ENCODE peak calls at places on chromosomes 12 and 14, in six cellular contexts. X, L, J, O, E and H are unnamed samples.

GRCh38 chr14:104333903-104334811 is 195.8 kb downstream of the KIF26A start:
- DNase-seq in X (peak; percentile 43), L (no peak), J (no peak), O (no peak), E (no peak), H (peak; percentile 12)

GRCh38 chr12:45726594-45727300 is 2.8 kb upstream of the ARID2 start:
- DNase-seq in X (peak; percentile 65), L (no peak), J (peak; percentile 62), O (peak; percentile 68), E (no peak), H (peak; percentile 74)

GRCh38 chr14:51548187-51548586 is 103.5 kb upstream of the FRMD6 start:
- DNase-seq in X (no peak), L (no peak), J (no peak), O (no peak), E (no peak), H (no peak)

GRCh38 chr12:10740182-10740581 is 17.1 kb upstream of the YBX3 start:
- DNase-seq in X (no peak), L (no peak), J (no peak), O (no peak), E (no peak), H (no peak)

GRCh38 chr12:88334271-88334670 is 192.2 kb downstream of the TMTC3 start:
- DNase-seq in X (no peak), L (no peak), J (no peak), O (peak; percentile 32), E (no peak), H (no peak)

GRCh38 chr12:124700810-124701594 is 133.6 kb upstream of the NCOR2 start:
- DNase-seq in X (no peak), L (no peak), J (no peak), O (peak; percentile 49), E (no peak), H (peak; percentile 74)

GRCh38 chr12:119008691-119009221 is 27.4 kb downstream of the SRRM4 start:
- DNase-seq in X (no peak), L (no peak), J (no peak), O (no peak), E (no peak), H (no peak)

GRCh38 chr12:63206908-63207307 is 55.9 kb upstream of the AVPR1A start:
- DNase-seq in X (no peak), L (no peak), J (no peak), O (no peak), E (no peak), H (no peak)

GRCh38 chr14:67335781-67336180 is 23.8 kb downstream of the ATP6V1D start:
- DNase-seq in X (no peak), L (no peak), J (no peak), O (no peak), E (peak; percentile 36), H (no peak)

GRCh38 chr12:15979096-15980091 is 68.3 kb downstream of the DERA start:
- DNase-seq in X (no peak), L (no peak), J (peak; percentile 43), O (no peak), E (no peak), H (no peak)

GRCh38 chr14:94600148-94600545 is 12.0 kb upstream of the SERPINA3 start:
- DNase-seq in X (no peak), L (no peak), J (no peak), O (no peak), E (no peak), H (no peak)

GRCh38 chr12:40499856-40500255 is 192.4 kb upstream of the CNTN1 start:
- DNase-seq in X (no peak), L (no peak), J (no peak), O (no peak), E (no peak), H (no peak)

GRCh38 chr12:123057505-123058265 is 77.2 kb downstream of the ARL6IP4 start:
- DNase-seq in X (no peak), L (no peak), J (no peak), O (no peak), E (no peak), H (no peak)

GRCh38 chr14:92203116-92203515 is 81.3 kb downstream of the CPSF2 start:
- DNase-seq in X (no peak), L (no peak), J (no peak), O (no peak), E (no peak), H (no peak)

GRCh38 chr14:68147331-68147730 is 327.8 kb downstream of the RAD51B start:
- DNase-seq in X (no peak), L (no peak), J (no peak), O (no peak), E (no peak), H (no peak)

GRCh38 chr12:460301-461230 is 827 bp downstream of the B4GALNT3 start:
- DNase-seq in X (no peak), L (no peak), J (peak; percentile 39), O (peak; percentile 36), E (no peak), H (peak; percentile 43)

GRCh38 chr12:56321027-56321426 is 5.2 kb upstream of the CNPY2 start:
- DNase-seq in X (no peak), L (no peak), J (no peak), O (no peak), E (no peak), H (no peak)

GRCh38 chr12:47881826-47882427 is 22.9 kb downstream of the VDR start:
- DNase-seq in X (no peak), L (no peak), J (no peak), O (no peak), E (no peak), H (no peak)

GRCh38 chr14:24481622-24482324 is 26.3 kb downstream of the CMA1 start:
- DNase-seq in X (no peak), L (no peak), J (peak; percentile 56), O (no peak), E (peak; percentile 44), H (peak; percentile 51)

GRCh38 chr14:72962829-72963312 is 36.6 kb downstream of the DCAF4 start:
- DNase-seq in X (no peak), L (no peak), J (peak; percentile 12), O (no peak), E (peak; percentile 92), H (no peak)

GRCh38 chr12:26847431-26847830 is 14.4 kb upstream of the ITPR2 start:
- DNase-seq in X (no peak), L (no peak), J (no peak), O (no peak), E (no peak), H (no peak)

GRCh38 chr14:89695846-89696245 is 258.7 kb downstream of the EFCAB11 start:
- DNase-seq in X (no peak), L (no peak), J (no peak), O (no peak), E (no peak), H (no peak)

GRCh38 chr12:92259852-92260251 is 114.2 kb upstream of the BTG1 start:
- DNase-seq in X (no peak), L (no peak), J (no peak), O (no peak), E (no peak), H (no peak)

GRCh38 chr12:67025543-67026114 is 243.5 kb upstream of the CAND1 start:
- DNase-seq in X (no peak), L (no peak), J (peak; percentile 35), O (peak; percentile 18), E (no peak), H (peak; percentile 39)

GRCh38 chr12:2959194-2959507 is at the start of gene TEAD4:
- DNase-seq in X (no peak), L (no peak), J (peak; percentile 71), O (peak; percentile 40), E (peak; percentile 39), H (peak; percentile 44)

GRCh38 chr14:53306267-53306721 is 153.2 kb upstream of the DDHD1 start:
- DNase-seq in X (no peak), L (no peak), J (peak; percentile 22), O (peak; percentile 68), E (peak; percentile 28), H (peak; percentile 74)

GRCh38 chr12:52907092-52907810 is 2.4 kb upstream of the KRT8 start:
- DNase-seq in X (peak; percentile 95), L (no peak), J (peak; percentile 92), O (peak; percentile 36), E (no peak), H (peak; percentile 66)

GRCh38 chr12:84912191-84913142 is at the start of gene SLC6A15:
- DNase-seq in X (peak; percentile 51), L (peak; percentile 1), J (no peak), O (peak; percentile 43), E (no peak), H (peak; percentile 85)
- H3K4me3 ChIP-seq in X (peak within 1 kb of the TSS; percentile 43), L (peak within 1 kb of the TSS; percentile 56), J (no peak within 1 kb of the TSS), O (peak within 1 kb of the TSS; percentile 33), E (no peak within 1 kb of the TSS), H (peak within 1 kb of the TSS; percentile 63)

DNA sequence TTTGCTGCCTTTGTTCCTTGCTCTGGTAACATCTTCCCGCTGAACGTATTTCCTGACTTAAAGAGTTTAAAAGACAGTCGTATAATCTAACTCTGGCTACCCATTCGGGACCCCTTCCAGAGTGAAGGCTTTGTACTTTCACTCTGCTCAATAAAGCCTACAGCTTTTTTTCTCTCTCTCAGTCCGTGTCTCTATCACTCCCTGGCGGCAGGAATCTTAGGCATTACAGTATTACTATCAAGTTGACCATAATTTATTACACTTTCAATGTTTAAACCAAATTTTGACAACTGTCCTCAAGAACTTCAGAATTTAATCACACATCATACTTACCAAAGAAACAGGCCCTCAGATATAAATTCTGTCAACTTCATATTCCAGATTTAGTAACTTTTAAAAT is 967.9 kb downstream of the FSCB start:
- DNase-seq in X (no peak), L (no peak), J (no peak), O (no peak), E (peak; percentile 1), H (peak; percentile 65)
- TF ChIP-seq CTCF in X (peak; percentile 33), L (no peak), J (no peak), O (no peak), E (no peak), H (peak; percentile 40)

GRCh38 chr14:31564194-31564593 is 3.0 kb downstream of the NUBPL start:
- DNase-seq in X (no peak), L (no peak), J (no peak), O (no peak), E (no peak), H (no peak)

GRCh38 chr14:31560759-31561154 is 447 bp upstream of the NUBPL start:
- DNase-seq in X (no peak), L (no peak), J (no peak), O (no peak), E (peak; percentile 1), H (no peak)

GRCh38 chr14:31559939-31560338 is 1.3 kb upstream of the NUBPL start:
- DNase-seq in X (no peak), L (no peak), J (no peak), O (no peak), E (no peak), H (no peak)

GRCh38 chr14:31556191-31556590 is 5.0 kb upstream of the NUBPL start:
- DNase-seq in X (no peak), L (no peak), J (no peak), O (no peak), E (no peak), H (no peak)

GRCh38 chr14:31561155-31561846 is at the start of gene NUBPL:
- DNase-seq in X (peak; percentile 97), L (peak; percentile 70), J (peak; percentile 96), O (peak; percentile 96), E (peak; percentile 88), H (peak; percentile 96)
- TF ChIP-seq POLR2A in X (peak; percentile 61), L (peak; percentile 29), J (peak; percentile 66), O (peak; percentile 36), E (peak; percentile 75), H (no peak)

DNA sequence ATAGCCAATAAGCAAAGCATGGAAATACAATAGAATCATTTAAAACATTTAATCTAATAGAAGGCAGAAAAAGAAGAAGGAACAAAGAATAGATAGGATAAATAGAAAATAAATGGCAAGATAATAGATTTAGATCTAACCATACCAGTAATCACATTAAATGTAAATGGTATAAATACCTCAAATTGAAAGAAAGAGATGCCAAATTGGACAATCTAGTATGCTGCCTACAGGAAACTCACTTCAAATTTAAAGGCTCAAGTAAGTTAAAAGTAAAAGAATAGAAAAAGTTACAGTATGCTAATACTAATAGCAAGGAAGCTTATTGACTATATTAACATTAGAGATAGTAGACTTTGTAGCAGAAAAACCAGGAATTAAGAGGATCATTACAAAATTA is 40.1 kb downstream of the RAN start:
- DNase-seq in X (no peak), L (no peak), J (no peak), O (no peak), E (no peak), H (no peak)
- H3K4me3 ChIP-seq in X (no peak overlapping the region), L (no peak overlapping the region), J (no peak overlapping the region), O (no peak overlapping the region), E (no peak overlapping the region), H (no peak overlapping the region)